ENCODE peak calls at places on chromosomes 2 and 18, in nine cellular contexts. U is dorsolateral prefrontal cortex, H is osteocyte, L is IMR-90, X is breast epithelium, J is HepG2, O is GM20000, P is left cardiac atrium, Q is choroid plexus epithelial cell. M is an unnamed sample.

GRCh38 chr18:79899609-79900435 is 51.6 kb downstream of the SLC66A2 start:
- DNase-seq in U (no peak), H (peak; percentile 84), L (no peak), X (no peak), J (no peak), O (no peak), P (no peak), Q (no peak), M (no peak)

GRCh38 chr2:84991404-84992151 is 20.6 kb downstream of the KCMF1 start:
- DNase-seq in U (no peak), H (no peak), L (peak; percentile 97), X (no peak), J (no peak), O (no peak), P (no peak), Q (peak; percentile 80), M (no peak)

GRCh38 chr2:199336546-199336945 is 121.2 kb downstream of the SATB2 start:
- DNase-seq in U (no peak), H (no peak), L (no peak), X (no peak), J (no peak), O (no peak), P (no peak), Q (peak; percentile 12), M (no peak)

GRCh38 chr18:41873730-41874129 is 81.3 kb upstream of the PIK3C3 start:
- DNase-seq in U (no peak), H (no peak), L (no peak), X (no peak), J (no peak), O (no peak), P (no peak), Q (peak; percentile 7), M (no peak)

GRCh38 chr2:76080154-76080553 is 369.4 kb upstream of the GCFC2 start:
- DNase-seq in U (no peak), H (no peak), L (no peak), X (no peak), J (peak; percentile 3), O (no peak), P (no peak), Q (no peak), M (no peak)

GRCh38 chr2:19348692-19349091 is 9.7 kb downstream of the OSR1 start:
- DNase-seq in U (no peak), H (peak; percentile 56), L (no peak), X (no peak), J (no peak), O (no peak), P (no peak), Q (no peak), M (no peak)

GRCh38 chr2:26269571-26270170 is 24.9 kb downstream of the HADHB start:
- DNase-seq in U (no peak), H (no peak), L (peak; percentile 33), X (no peak), J (no peak), O (peak; percentile 40), P (no peak), Q (no peak), M (no peak)

GRCh38 chr2:12556762-12557161 is 160.0 kb upstream of the TRIB2 start:
- DNase-seq in U (no peak), H (no peak), L (peak; percentile 84), X (no peak), J (no peak), O (no peak), P (no peak), Q (peak; percentile 83), M (no peak)

GRCh38 chr18:9825571-9826073 is 60.2 kb upstream of the TXNDC2 start:
- DNase-seq in U (no peak), H (no peak), L (peak; percentile 96), X (no peak), J (peak; percentile 47), O (no peak), P (no peak), Q (peak; percentile 97), M (no peak)

GRCh38 chr2:201219328-201220096 is 36.6 kb downstream of the CASP10 start:
- DNase-seq in U (no peak), H (no peak), L (no peak), X (no peak), J (no peak), O (no peak), P (no peak), Q (no peak), M (no peak)

GRCh38 chr18:36667811-36668210 is 161.0 kb downstream of the TPGS2 start:
- DNase-seq in U (no peak), H (no peak), L (no peak), X (no peak), J (no peak), O (no peak), P (no peak), Q (no peak), M (no peak)

GRCh38 chr18:62881509-62882016 is 166.2 kb downstream of the PHLPP1 start:
- DNase-seq in U (no peak), H (no peak), L (peak; percentile 95), X (no peak), J (no peak), O (no peak), P (peak; percentile 27), Q (peak; percentile 97), M (no peak)

GRCh38 chr2:167510071-167510759 is 621.9 kb downstream of the XIRP2 start:
- DNase-seq in U (no peak), H (no peak), L (no peak), X (no peak), J (peak; percentile 95), O (no peak), P (no peak), Q (peak; percentile 13), M (no peak)

GRCh38 chr2:174690026-174690425 is 74.2 kb downstream of the CHRNA1 start:
- DNase-seq in U (no peak), H (no peak), L (no peak), X (no peak), J (no peak), O (no peak), P (no peak), Q (no peak), M (no peak)